ENCODE peak calls at places on chromosomes 16 and 17, in six cellular contexts. V is RPMI8226; T is pancreas; E is activated CD4-positive, alpha-beta T cell treated with anti-CD3 and anti-CD28 coated beads, Interleukin-2, amount 10 ng/mL, durations not matched to agents 7 days and 5 days; R is adrenal gland; N is mucosa of descending colon. H is an unnamed sample.
A peak's percentile ranks its signal among the peaks of the same experiment; 100 is the strongest.

GRCh38 chr16:75320435-75320834 is 69.0 kb upstream of the BCAR1 start:
- DNase-seq in V (no peak), T (no peak), E (no peak), R (peak; percentile 63), N (no peak), H (peak; percentile 48)

GRCh38 chr17:71260366-71260765 is 860.5 kb upstream of the SOX9 start:
- DNase-seq in V (no peak), T (no peak), E (no peak), R (no peak), N (no peak), H (no peak)

GRCh38 chr16:84367750-84368320 is 503 bp upstream of the ATP2C2 start:
- DNase-seq in V (no peak), T (peak; percentile 8), E (no peak), R (no peak), N (peak; percentile 80), H (no peak)

GRCh38 chr16:10325783-10326543 is 59.9 kb upstream of the ATF7IP2 start:
- DNase-seq in V (peak; percentile 45), T (peak; percentile 29), E (no peak), R (peak; percentile 92), N (no peak), H (no peak)

GRCh38 chr17:7021993-7022778 is 664 bp upstream of the BCL6B start:
- DNase-seq in V (peak; percentile 76), T (peak; percentile 79), E (peak; percentile 75), R (peak; percentile 89), N (peak; percentile 88), H (no peak)

GRCh38 chr17:43018008-43018853 is 4.0 kb downstream of the VAT1 start:
- DNase-seq in V (peak; percentile 38), T (peak; percentile 21), E (peak; percentile 68), R (peak; percentile 48), N (no peak), H (no peak)

GRCh38 chr17:50218771-50219315 is 17.4 kb upstream of the COL1A1 start:
- DNase-seq in V (no peak), T (no peak), E (no peak), R (no peak), N (no peak), H (no peak)

GRCh38 chr17:34070712-34071111 is 184.4 kb upstream of the CCL2 start:
- DNase-seq in V (no peak), T (no peak), E (no peak), R (no peak), N (no peak), H (no peak)

GRCh38 chr16:24737391-24737871 is 8.0 kb downstream of the TNRC6A start:
- DNase-seq in V (no peak), T (no peak), E (no peak), R (no peak), N (no peak), H (no peak)

GRCh38 chr16:56589141-56590039 is at the start of gene MT3:
- DNase-seq in V (peak; percentile 86), T (no peak), E (peak; percentile 28), R (peak; percentile 60), N (peak; percentile 58), H (peak; percentile 74)

GRCh38 chr16:58589311-58589890 is 40.2 kb downstream of the CNOT1 start:
- DNase-seq in V (no peak), T (no peak), E (no peak), R (no peak), N (no peak), H (no peak)

GRCh38 chr17:72974605-72975232 is 117.8 kb downstream of the SLC39A11 start:
- DNase-seq in V (no peak), T (no peak), E (no peak), R (no peak), N (no peak), H (no peak)

GRCh38 chr17:41424111-41424635 is at the start of gene KRT37:
- DNase-seq in V (no peak), T (no peak), E (no peak), R (no peak), N (no peak), H (no peak)

GRCh38 chr17:68509151-68510057 is 2.8 kb upstream of the PRKAR1A start:
- DNase-seq in V (peak; percentile 87), T (peak; percentile 25), E (no peak), R (peak; percentile 58), N (peak; percentile 76), H (no peak)

GRCh38 chr16:9527976-9528375 is 436.5 kb downstream of the HAPSTR1 start:
- DNase-seq in V (no peak), T (no peak), E (no peak), R (no peak), N (no peak), H (no peak)

GRCh38 chr17:82065638-82066303 is at the start of gene DUS1L:
- DNase-seq in V (peak; percentile 78), T (peak; percentile 77), E (peak; percentile 67), R (peak; percentile 58), N (peak; percentile 76), H (peak; percentile 30)

GRCh38 chr17:35210741-35211140 is 16.5 kb upstream of the SLC35G3 start:
- DNase-seq in V (no peak), T (no peak), E (peak; percentile 63), R (no peak), N (no peak), H (no peak)

GRCh38 chr16:73610605-73611177 is 562.8 kb upstream of the ZFHX3 start:
- DNase-seq in V (no peak), T (no peak), E (no peak), R (no peak), N (no peak), H (no peak)

GRCh38 chr16:85061566-85061965 is 34.0 kb downstream of the KIAA0513 start:
- DNase-seq in V (no peak), T (no peak), E (no peak), R (peak; percentile 67), N (peak; percentile 71), H (no peak)

GRCh38 chr17:40485851-40486512 is 15.4 kb downstream of the TNS4 start:
- DNase-seq in V (peak; percentile 18), T (no peak), E (no peak), R (no peak), N (no peak), H (no peak)

GRCh38 chr17:62718420-62718819 is 89.7 kb downstream of the MARCHF10 start:
- DNase-seq in V (no peak), T (no peak), E (no peak), R (no peak), N (no peak), H (no peak)

GRCh38 chr17:50278526-50279180 is 4.4 kb downstream of the TMEM92 start:
- DNase-seq in V (no peak), T (no peak), E (no peak), R (no peak), N (peak; percentile 40), H (no peak)

GRCh38 chr16:79815049-79815448 is 214.5 kb upstream of the MAF start:
- DNase-seq in V (no peak), T (no peak), E (no peak), R (no peak), N (no peak), H (no peak)

GRCh38 chr16:84907575-84907974 is 87.8 kb downstream of the CRISPLD2 start:
- DNase-seq in V (no peak), T (no peak), E (no peak), R (peak; percentile 42), N (no peak), H (no peak)

H was measured in occipital lobe.